ENCODE peak calls at places on chromosome 21, in seven cellular contexts. X is heart right ventricle, W is tibial nerve, G is neural progenitor cell, M is activated B cell treated with CpG ODN at 0.5 μM for 24 hours, L is tibial artery, Q is heart left ventricle. E is an unnamed sample.

GRCh38 chr21:31665397-31665796 is 5.9 kb downstream of the SOD1 start:
- DNase-seq in X (no peak), W (no peak), G (no peak), M (no peak), L (no peak), Q (no peak), E (no peak)

GRCh38 chr21:26212220-26212619 is 41.6 kb upstream of the APP start:
- DNase-seq in X (no peak), W (no peak), G (no peak), M (no peak), L (no peak), Q (no peak), E (no peak)

GRCh38 chr21:43867332-43867703 is 2.3 kb downstream of the AGPAT3 start:
- DNase-seq in X (no peak), W (no peak), G (no peak), M (no peak), L (no peak), Q (no peak), E (no peak)

GRCh38 chr21:44579056-44579832 is 1.2 kb downstream of the KRTAP10-5 start:
- DNase-seq in X (no peak), W (no peak), G (no peak), M (no peak), L (no peak), Q (no peak), E (no peak)

GRCh38 chr21:36785615-36786014 is 86.7 kb downstream of the SIM2 start:
- DNase-seq in X (no peak), W (no peak), G (no peak), M (no peak), L (no peak), Q (no peak), E (no peak)

GRCh38 chr21:43764576-43765495 is 11.3 kb downstream of the CSTB start:
- DNase-seq in X (no peak), W (no peak), G (no peak), M (no peak), L (no peak), Q (no peak), E (no peak)

GRCh38 chr21:31675332-31675731 is 15.8 kb downstream of the SOD1 start:
- DNase-seq in X (no peak), W (no peak), G (no peak), M (no peak), L (no peak), Q (no peak), E (no peak)

GRCh38 chr21:44571844-44572782 is 1.4 kb upstream of the KRTAP10-4 start:
- DNase-seq in X (no peak), W (no peak), G (no peak), M (no peak), L (no peak), Q (no peak), E (no peak)

GRCh38 chr21:29091032-29091431 is 17.6 kb upstream of the CCT8 start:
- DNase-seq in X (no peak), W (no peak), G (no peak), M (no peak), L (no peak), Q (no peak), E (no peak)

GRCh38 chr21:37484535-37485474 is 118.2 kb downstream of the DYRK1A start:
- DNase-seq in X (no peak), W (no peak), G (no peak), M (no peak), L (no peak), Q (no peak), E (no peak)

GRCh38 chr21:32499249-32500055 is 85.9 kb downstream of the TCP10L start:
- DNase-seq in X (no peak), W (no peak), G (peak), M (no peak), L (no peak), Q (peak), E (no peak)

GRCh38 chr21:32328595-32328994 is 29.9 kb downstream of the MRAP start:
- DNase-seq in X (no peak), W (no peak), G (no peak), M (no peak), L (no peak), Q (no peak), E (no peak)

GRCh38 chr21:32094792-32095191 is 184.1 kb downstream of the MIS18A start:
- DNase-seq in X (no peak), W (no peak), G (no peak), M (no peak), L (no peak), Q (no peak), E (no peak)

DNA sequence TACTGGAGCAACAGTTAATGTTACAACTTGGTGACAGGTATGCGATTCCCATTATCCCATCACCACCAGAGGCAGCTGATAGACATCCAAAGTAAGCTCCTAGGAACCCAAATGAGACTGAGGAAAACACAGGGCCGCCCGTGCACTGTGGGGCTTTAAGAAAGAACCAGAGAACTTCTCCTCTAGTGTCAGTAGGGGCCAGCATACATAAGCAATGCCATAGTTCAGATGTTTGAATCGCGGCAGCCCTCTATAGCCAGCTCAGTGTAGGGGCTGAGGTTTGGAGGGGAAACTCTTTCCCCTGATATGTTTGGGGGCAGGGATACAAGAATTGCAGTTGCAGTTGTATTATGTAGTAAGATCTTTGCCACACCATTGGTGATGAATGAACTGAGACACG is 593.3 kb upstream of the NCAM2 start:
- DNase-seq in X (no peak), W (no peak), G (peak), M (no peak), L (no peak), Q (no peak), E (no peak)
- TF ChIP-seq CTCF in X (no peak), W (no peak), G (no peak), M (no peak), L (no peak), Q (no peak), E (no peak)

GRCh38 chr21:45954271-45954670 is 27.3 kb upstream of the COL6A1 start:
- DNase-seq in X (no peak), W (no peak), G (no peak), M (no peak), L (no peak), Q (no peak), E (no peak)
- TF ChIP-seq CTCF in X (no peak), W (no peak), G (peak), M (no peak), L (peak), Q (no peak), E (no peak)

GRCh38 chr21:20443558-20444155 is 554.6 kb upstream of the NCAM2 start:
- DNase-seq in X (no peak), W (no peak), G (peak), M (no peak), L (no peak), Q (no peak), E (no peak)
- TF ChIP-seq CTCF in X (no peak), W (no peak), G (peak), M (no peak), L (no peak), Q (no peak), E (no peak)

DNA sequence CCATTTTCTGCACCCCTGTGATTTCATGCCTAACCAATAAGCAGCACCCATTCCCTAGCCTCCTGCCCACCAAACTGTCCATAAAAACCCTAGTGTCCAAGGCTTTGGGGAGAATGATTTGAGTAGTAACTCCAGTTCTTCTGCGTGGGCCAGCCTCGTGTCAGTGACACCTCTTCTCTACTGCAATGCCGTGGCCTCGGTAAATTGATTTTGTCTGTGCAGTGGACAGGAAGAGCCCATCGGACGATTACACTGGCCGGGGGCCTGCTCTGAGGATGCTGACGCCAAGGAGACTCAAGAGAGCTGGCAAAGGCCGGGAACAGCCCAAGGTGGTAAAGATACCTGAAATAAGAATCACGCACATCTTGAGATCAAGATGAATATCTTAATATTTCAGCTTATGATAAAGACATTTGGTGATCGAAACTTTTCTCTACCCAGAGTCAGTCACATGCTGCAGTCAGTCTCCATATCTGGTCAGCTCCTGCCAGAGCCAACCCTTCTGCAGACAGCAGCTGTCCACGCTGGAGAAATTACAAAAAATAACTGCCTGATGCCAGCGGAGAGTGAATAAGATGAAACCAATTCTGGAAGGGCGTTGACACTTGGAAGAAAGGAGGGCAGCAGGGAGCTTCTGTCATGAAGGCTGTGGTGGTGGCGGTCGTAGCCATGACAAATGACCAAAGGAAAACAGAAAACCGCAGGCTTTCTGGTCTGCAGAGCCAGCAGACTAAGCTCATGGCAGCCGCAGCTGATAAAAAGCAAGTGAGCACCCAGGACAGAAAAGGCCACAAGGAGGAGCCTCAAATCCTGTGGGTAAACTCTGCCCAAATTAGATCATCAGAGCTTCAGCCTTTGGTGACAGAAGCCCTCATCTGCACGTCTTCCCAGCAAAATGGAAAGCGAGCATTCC is 29.1 kb downstream of the RSPH1 start:
- DNase-seq in X (no peak), W (no peak), G (peak), M (peak), L (no peak), Q (no peak), E (no peak)
- TF ChIP-seq CTCF in X (no peak), W (no peak), G (peak), M (no peak), L (peak), Q (peak), E (no peak)

GRCh38 chr21:41359289-41359688 is 2.5 kb upstream of the MX2 start:
- DNase-seq in X (no peak), W (no peak), G (peak), M (no peak), L (no peak), Q (no peak), E (no peak)
- TF ChIP-seq CTCF in X (no peak), W (no peak), G (peak), M (no peak), L (no peak), Q (no peak), E (no peak)

GRCh38 chr21:33703750-33704606 is 61.7 kb downstream of the ITSN1 start:
- DNase-seq in X (no peak), W (no peak), G (no peak), M (no peak), L (no peak), Q (no peak), E (no peak)
- TF ChIP-seq CTCF in X (no peak), W (no peak), G (no peak), M (no peak), L (no peak), Q (no peak), E (no peak)

DNA sequence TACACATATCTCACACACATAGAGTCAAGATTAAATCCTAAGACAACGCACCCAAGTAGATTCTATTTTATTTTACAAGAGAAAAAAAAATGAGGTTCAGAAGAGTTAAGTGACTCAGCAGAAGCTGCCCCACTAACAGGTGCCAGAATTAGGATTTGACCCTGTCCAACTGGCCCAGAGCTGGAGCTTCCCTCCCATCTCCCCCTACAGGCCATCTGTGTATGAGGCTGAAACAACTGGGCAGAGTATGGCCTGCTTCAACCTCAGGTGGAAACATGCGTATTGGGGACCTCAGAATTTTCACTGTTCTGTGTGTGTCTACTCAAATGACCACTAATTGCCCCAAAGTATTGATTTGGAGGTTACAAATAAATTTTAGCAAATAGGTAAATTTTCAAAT is 29.9 kb downstream of the PSMG1 start:
- DNase-seq in X (no peak), W (no peak), G (peak), M (no peak), L (no peak), Q (no peak), E (no peak)
- TF ChIP-seq CTCF in X (no peak), W (no peak), G (peak), M (no peak), L (no peak), Q (peak), E (no peak)

GRCh38 chr21:35508389-35508888 is 459.3 kb upstream of the RUNX1 start:
- DNase-seq in X (peak), W (peak), G (peak), M (no peak), L (peak), Q (peak), E (no peak)
- TF ChIP-seq CTCF in X (no peak), W (peak), G (peak), M (no peak), L (peak), Q (peak), E (no peak)